ENCODE peak calls at places on chromosomes 5 and 9, in four cellular contexts. M is IMR-90, P is mesendoderm, X is H1. U is an unnamed sample.
A peak's percentile ranks its signal among the peaks of the same experiment; 100 is the strongest.

GRCh38 chr5:7897014-7897600 is 28.2 kb downstream of the MTRR start:
- DNase-seq in M (peak; percentile 52), X (peak; percentile 9), P (peak; percentile 70), U (peak; percentile 55)

GRCh38 chr5:150321211-150321610 is 18.5 kb upstream of the ARSI start:
- DNase-seq in X (no peak), M (no peak), P (no peak), U (no peak)

GRCh38 chr5:35938518-35939227 is at the start of gene CAPSL:
- DNase-seq in M (peak; percentile 70), P (peak; percentile 98), X (peak; percentile 79), U (peak; percentile 95)

GRCh38 chr9:71791875-71792274 is 23.6 kb upstream of the CEMIP2 start:
- DNase-seq in X (no peak), P (no peak), M (peak; percentile 30), U (no peak)

GRCh38 chr9:14212116-14212515 is 101.8 kb downstream of the NFIB start:
- DNase-seq in M (peak; percentile 73), X (no peak), P (no peak), U (no peak)

GRCh38 chr9:130940023-130940549 is 1.0 kb upstream of the FIBCD1 start:
- DNase-seq in M (no peak), P (no peak), X (no peak), U (peak; percentile 49)

GRCh38 chr9:125106285-125106893 is 36.9 kb downstream of the SCAI start:
- DNase-seq in P (no peak), M (peak; percentile 79), X (no peak), U (no peak)

GRCh38 chr9:123957168-123957721 is 27.3 kb upstream of the DENND1A start:
- DNase-seq in P (no peak), X (no peak), M (no peak), U (no peak)

GRCh38 chr5:9726931-9727330 is 96.8 kb upstream of the TAS2R1 start:
- DNase-seq in X (no peak), P (no peak), M (no peak), U (no peak)

GRCh38 chr5:133222040-133222439 is 170.2 kb downstream of the HSPA4 start:
- DNase-seq in X (no peak), M (no peak), P (no peak), U (no peak)

GRCh38 chr5:97071101-97071500 is 71.3 kb downstream of the LIX1 start:
- DNase-seq in X (no peak), P (no peak), M (peak; percentile 93), U (no peak)

GRCh38 chr5:176364765-176365662 is at the start of gene ARL10:
- DNase-seq in P (peak; percentile 27), X (no peak), M (peak; percentile 20), U (peak; percentile 43)

GRCh38 chr5:109748545-109748944 is 58.8 kb downstream of the MAN2A1 start:
- DNase-seq in M (peak; percentile 15), P (peak; percentile 40), X (no peak), U (no peak)

GRCh38 chr9:98303556-98304125 is 48.2 kb upstream of the TBC1D2 start:
- DNase-seq in X (no peak), P (no peak), M (no peak), U (no peak)

GRCh38 chr5:18483386-18483785 is 849.1 kb downstream of the TAF11L14 start:
- DNase-seq in X (no peak), M (no peak), P (no peak), U (no peak)

GRCh38 chr9:84278131-84278530 is 62.4 kb downstream of the SLC28A3 start:
- DNase-seq in X (no peak), P (no peak), M (peak; percentile 56), U (no peak)

GRCh38 chr9:110073356-110073666 is 134.6 kb downstream of the C9orf152 start:
- DNase-seq in M (no peak), X (no peak), P (no peak), U (no peak)

GRCh38 chr9:109109962-109110325 is 9.8 kb downstream of the TMEM245 start:
- DNase-seq in M (no peak), P (no peak), X (no peak), U (no peak)

GRCh38 chr5:42720242-42720641 is 36.4 kb upstream of the CCDC152 start:
- DNase-seq in M (no peak), X (no peak), P (peak; percentile 7), U (no peak)

GRCh38 chr5:180376511-180376910 is 23.4 kb upstream of the GFPT2 start:
- DNase-seq in M (no peak), X (no peak), P (peak; percentile 81), U (no peak)

GRCh38 chr5:172932313-172933017 is 26.8 kb upstream of the RPL26L1 start:
- DNase-seq in M (peak; percentile 78), P (peak; percentile 57), X (no peak), U (peak; percentile 73)

GRCh38 chr5:169300468-169301385 is at the start of gene SLIT3:
- DNase-seq in X (peak; percentile 38), M (peak; percentile 47), P (peak; percentile 88), U (peak; percentile 87)

GRCh38 chr5:88503065-88503394 is 234.4 kb upstream of the TMEM161B start:
- DNase-seq in X (no peak), M (no peak), P (no peak), U (no peak)

GRCh38 chr9:115597330-115597729 is 479.4 kb upstream of the TNC start:
- DNase-seq in M (no peak), X (no peak), P (no peak), U (no peak)

GRCh38 chr5:17305964-17306725 is 88.7 kb downstream of the BASP1 start:
- DNase-seq in P (peak; percentile 47), M (peak; percentile 84), X (no peak), U (peak; percentile 40)

GRCh38 chr9:69933445-69933844 is 110.2 kb upstream of the MAMDC2 start:
- DNase-seq in P (peak; percentile 49), X (no peak), M (no peak), U (no peak)

GRCh38 chr5:37938086-37938852 is 98.4 kb upstream of the GDNF start:
- DNase-seq in M (no peak), X (no peak), P (no peak), U (no peak)

GRCh38 chr5:78050888-78051287 is 243.6 kb downstream of the AP3B1 start:
- DNase-seq in M (peak; percentile 80), P (no peak), X (no peak), U (no peak)

GRCh38 chr9:98807070-98807810 is at the start of gene GALNT12:
- DNase-seq in P (peak; percentile 57), X (no peak), M (no peak), U (peak; percentile 67)

GRCh38 chr5:135834639-135835529 is at the start of gene SLC25A48:
- DNase-seq in M (peak; percentile 16), X (peak; percentile 75), P (peak; percentile 90), U (peak; percentile 89)

GRCh38 chr5:24026288-24026687 is 518.9 kb downstream of the PRDM9 start:
- DNase-seq in P (no peak), M (no peak), X (no peak), U (no peak)

GRCh38 chr9:16154570-16155078 is 601.8 kb downstream of the CCDC171 start:
- DNase-seq in P (peak; percentile 78), X (peak; percentile 36), M (no peak), U (peak; percentile 85)

GRCh38 chr5:171630047-171630669 is 155.5 kb upstream of the SMIM23 start:
- DNase-seq in P (peak; percentile 79), M (peak; percentile 52), X (no peak), U (peak; percentile 81)

GRCh38 chr9:138094028-138094427 is 216.4 kb downstream of the CACNA1B start:
- DNase-seq in X (no peak), P (no peak), M (no peak), U (no peak)

GRCh38 chr5:65722575-65723424 is 795 bp downstream of the NLN start:
- DNase-seq in P (peak; percentile 83), X (no peak), M (peak; percentile 63), U (peak; percentile 55)

GRCh38 chr9:84794981-84795637 is 125.6 kb downstream of the NTRK2 start:
- DNase-seq in P (no peak), X (no peak), M (no peak), U (no peak)

GRCh38 chr9:37405764-37406380 is 16.6 kb upstream of the GRHPR start:
- DNase-seq in P (no peak), M (no peak), X (no peak), U (no peak)
- H3K4me1 ChIP-seq in P (no peaks in the 10 kb centered on the region), M (no peaks in the 10 kb centered on the region), X (no peaks in the 10 kb centered on the region), U (no peaks in the 10 kb centered on the region)

GRCh38 chr5:158285771-158286170 is 426.8 kb upstream of the CLINT1 start:
- DNase-seq in M (no peak), P (no peak), X (no peak), U (no peak)

GRCh38 chr5:158286827-158287226 is 427.9 kb upstream of the CLINT1 start:
- DNase-seq in X (no peak), M (no peak), P (no peak), U (no peak)

GRCh38 chr5:158287643-158288228 is 428.8 kb upstream of the CLINT1 start:
- DNase-seq in P (no peak), M (peak; percentile 72), X (no peak), U (no peak)

GRCh38 chr5:158283341-158283740 is 424.4 kb upstream of the CLINT1 start:
- DNase-seq in M (no peak), X (no peak), P (no peak), U (no peak)

DNA sequence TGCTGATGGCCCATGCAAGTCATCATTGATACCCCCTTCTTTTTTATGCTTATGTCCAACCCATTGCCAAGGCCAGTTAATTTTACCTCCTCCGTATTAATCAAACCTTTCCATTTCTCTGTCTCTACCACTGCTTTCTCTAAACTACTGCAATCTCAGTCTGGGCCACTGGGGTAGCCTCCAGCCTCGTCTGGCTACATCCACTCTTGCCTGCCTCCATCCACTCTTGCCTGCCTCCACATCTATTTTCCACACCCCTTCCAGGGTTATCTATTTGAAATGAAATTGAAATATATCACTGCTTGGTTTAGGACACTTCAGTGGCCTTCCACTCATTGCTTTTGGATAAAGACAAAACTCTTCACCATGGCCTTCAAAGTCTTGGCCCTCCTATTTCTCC is 425.3 kb upstream of the CLINT1 start:
- DNase-seq in X (no peak), P (peak; percentile 1), M (no peak), U (no peak)
- H3K56ac ChIP-seq in X (no peak overlapping the region), P (no peak overlapping the region), M (no peak overlapping the region), U (no peak overlapping the region)

GRCh38 chr5:141522301-141522700 is 33.4 kb downstream of the PCDHGC5 start:
- DNase-seq in M (no peak), P (no peak), X (no peak), U (no peak)
- H3K4me1 ChIP-seq in M (peaks cover 37% of the 10 kb centered on the region), P (peaks cover 3% of the 10 kb centered on the region), X (peaks cover 15% of the 10 kb centered on the region), U (no peaks in the 10 kb centered on the region)

GRCh38 chr5:67014957-67015400 is 181.6 kb downstream of the CD180 start:
- DNase-seq in X (no peak), M (no peak), P (no peak), U (no peak)
- H3K56ac ChIP-seq in X (no peak overlapping the region), M (peak overlapping the region; percentile 53), P (no peak overlapping the region), U (no peak overlapping the region)